ENCODE peak calls at places on chromosome 19, in seven cellular contexts. G, I, F, V, E, D and R are unnamed samples.

GRCh38 chr19:17309198-17309961 is at the start of gene DDA1:
- DNase-seq in G (peak; percentile 100), I (peak; percentile 95), F (peak; percentile 100), V (peak; percentile 100), E (peak; percentile 100), D (peak; percentile 100), R (peak; percentile 99)

GRCh38 chr19:44725251-44725650 is 23.3 kb upstream of the BCL3 start:
- DNase-seq in G (no peak), I (no peak), F (no peak), V (peak; percentile 83), E (peak; percentile 90), D (no peak), R (no peak)

GRCh38 chr19:50932018-50932689 is 20.7 kb downstream of the KLK5 start:
- DNase-seq in G (no peak), I (no peak), F (no peak), V (no peak), E (no peak), D (peak; percentile 93), R (no peak)

GRCh38 chr19:47274891-47275865 is 493 bp downstream of the INAFM1 start:
- DNase-seq in G (no peak), I (peak; percentile 77), F (no peak), V (no peak), E (peak; percentile 36), D (no peak), R (no peak)

GRCh38 chr19:10452726-10453620 is 32.6 kb downstream of the PDE4A start:
- DNase-seq in G (no peak), I (no peak), F (no peak), V (no peak), E (peak; percentile 27), D (no peak), R (no peak)

GRCh38 chr19:50835103-50835784 is 1.9 kb upstream of the KLK15 start:
- DNase-seq in G (no peak), I (no peak), F (no peak), V (no peak), E (peak; percentile 54), D (no peak), R (no peak)

GRCh38 chr19:15463865-15464371 is 426 bp downstream of the RASAL3 start:
- DNase-seq in G (no peak), I (no peak), F (no peak), V (peak; percentile 51), E (peak; percentile 64), D (no peak), R (no peak)

GRCh38 chr19:288911-289310 is 2.3 kb downstream of the PLPP2 start:
- DNase-seq in G (no peak), I (no peak), F (no peak), V (peak; percentile 25), E (peak; percentile 31), D (no peak), R (no peak)

GRCh38 chr19:35355851-35356460 is 2.3 kb upstream of the FFAR3 start:
- DNase-seq in G (no peak), I (peak; percentile 38), F (no peak), V (no peak), E (no peak), D (no peak), R (no peak)

GRCh38 chr19:44955500-44956439 is 590 bp downstream of the CLPTM1 start:
- DNase-seq in G (no peak), I (no peak), F (no peak), V (no peak), E (no peak), D (no peak), R (no peak)

GRCh38 chr19:31127132-31127967 is 221.9 kb downstream of the TSHZ3 start:
- DNase-seq in G (no peak), I (no peak), F (no peak), V (no peak), E (peak; percentile 24), D (no peak), R (no peak)

GRCh38 chr19:1719519-1719918 is 33.8 kb upstream of the ONECUT3 start:
- DNase-seq in G (no peak), I (no peak), F (no peak), V (no peak), E (no peak), D (no peak), R (no peak)

GRCh38 chr19:45075215-45076028 is 856 bp downstream of the ZNF296 start:
- DNase-seq in G (no peak), I (peak; percentile 80), F (peak; percentile 80), V (peak; percentile 88), E (peak; percentile 92), D (peak; percentile 54), R (peak; percentile 69)

GRCh38 chr19:58279042-58279924 is 528 bp downstream of the ZNF8 start:
- DNase-seq in G (peak; percentile 92), I (peak; percentile 86), F (no peak), V (peak; percentile 63), E (peak; percentile 63), D (no peak), R (peak; percentile 57)

DNA sequence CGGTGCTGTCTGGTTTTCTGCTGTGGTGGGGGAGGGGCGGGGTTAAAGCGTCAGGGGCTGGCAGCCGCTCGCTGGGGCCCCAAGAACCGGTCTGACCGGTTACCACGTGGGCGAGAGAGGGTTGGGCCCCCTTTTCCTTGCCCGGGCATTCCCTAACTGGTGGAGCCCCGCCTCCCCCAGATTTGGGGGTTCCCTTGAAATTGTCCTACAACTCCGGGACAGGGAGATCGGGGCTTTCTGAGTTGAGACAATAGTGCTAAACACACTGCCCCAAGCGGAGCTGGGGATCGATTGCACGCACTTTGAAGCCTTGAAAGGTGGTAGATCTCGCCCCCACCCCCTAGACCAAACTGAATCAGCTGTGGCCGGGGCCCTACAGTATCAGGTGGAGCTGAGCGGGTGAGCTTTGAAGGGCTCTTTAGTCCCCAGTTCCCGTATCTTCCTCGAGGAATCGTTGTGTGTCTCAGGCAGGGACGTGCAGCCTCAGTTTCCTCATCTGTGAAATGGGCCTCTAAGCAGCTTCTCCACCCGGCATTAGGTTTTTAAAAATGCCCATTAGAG is 4.8 kb downstream of the IER2 start:
- DNase-seq in G (peak; percentile 93), I (peak; percentile 90), F (no peak), V (peak; percentile 92), E (peak; percentile 92), D (peak; percentile 91), R (peak; percentile 95)
- TF ChIP-seq POLR2A in G (no peak), I (peak; percentile 66), F (peak; percentile 78), V (no peak), E (peak; percentile 21), D (peak; percentile 91), R (peak; percentile 32)

DNA sequence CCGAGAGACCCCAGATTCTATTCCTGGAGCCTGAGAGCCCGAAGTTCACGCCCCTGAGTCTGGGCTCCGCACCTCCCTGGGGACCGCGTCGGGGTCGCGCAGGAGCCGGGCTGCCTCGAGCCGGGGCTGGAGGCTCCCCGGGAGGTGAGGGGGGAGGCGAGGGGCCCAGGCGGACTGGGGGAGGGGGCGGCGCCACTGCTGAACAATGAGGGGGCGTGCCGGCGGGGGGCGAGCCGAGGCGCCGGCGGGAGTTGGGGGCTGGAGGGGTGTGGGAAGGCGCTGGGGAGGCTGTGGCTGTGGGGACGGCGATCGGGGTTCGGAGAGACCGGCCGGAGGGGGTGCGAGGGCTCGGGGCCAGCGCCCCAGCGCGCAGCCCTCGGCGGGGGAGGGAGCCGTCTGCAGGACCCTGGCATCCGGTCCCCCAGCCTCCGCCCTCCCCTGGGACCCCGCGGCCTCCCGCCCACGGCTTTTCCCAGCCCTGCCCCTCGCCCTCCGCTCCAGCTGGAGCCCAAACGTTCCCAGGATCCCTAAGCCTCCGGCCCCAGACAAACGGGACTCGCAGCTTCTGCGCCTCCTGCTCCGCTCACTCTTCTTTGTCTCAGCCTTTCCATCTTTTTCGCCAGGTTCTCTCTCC is 917 bp downstream of the PLEKHG2 start:
- DNase-seq in G (no peak), I (peak; percentile 72), F (no peak), V (no peak), E (peak; percentile 58), D (no peak), R (peak; percentile 61)
- TF ChIP-seq POLR2AphosphoS5 in G (no peak), I (peak; percentile 56), F (no peak), V (peak; percentile 7), E (peak; percentile 48), D (no peak), R (peak; percentile 10)

GRCh38 chr19:29086646-29087045 is 126.3 kb downstream of the UQCRFS1 start:
- DNase-seq in G (no peak), I (no peak), F (no peak), V (no peak), E (no peak), D (no peak), R (no peak)

GRCh38 chr19:29086182-29086581 is 126.8 kb downstream of the UQCRFS1 start:
- DNase-seq in G (no peak), I (no peak), F (no peak), V (no peak), E (no peak), D (no peak), R (no peak)

GRCh38 chr19:29083863-29084262 is 129.1 kb downstream of the UQCRFS1 start:
- DNase-seq in G (no peak), I (no peak), F (no peak), V (no peak), E (no peak), D (no peak), R (no peak)

GRCh38 chr19:29085630-29086029 is 127.3 kb downstream of the UQCRFS1 start:
- DNase-seq in G (no peak), I (no peak), F (no peak), V (no peak), E (no peak), D (no peak), R (no peak)

DNA sequence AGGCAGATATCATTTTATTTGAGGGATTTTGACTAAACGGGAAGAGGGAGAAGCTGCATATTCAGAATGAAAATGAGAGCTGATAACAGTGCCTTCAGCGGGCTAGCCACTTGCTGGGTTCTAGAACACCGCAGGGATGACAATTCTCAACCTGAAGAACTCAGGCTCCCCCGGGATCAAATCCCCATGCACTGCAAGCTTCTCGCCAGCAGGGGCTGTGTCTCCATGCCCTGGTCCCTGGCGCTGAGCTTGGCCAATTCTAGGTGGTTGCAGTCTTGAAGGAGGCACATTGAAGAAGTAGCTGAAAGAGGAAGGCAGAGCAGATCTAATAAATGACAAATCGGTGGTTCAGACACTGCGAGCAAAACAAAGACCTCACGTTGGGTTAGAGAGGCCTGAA is 128.7 kb downstream of the UQCRFS1 start:
- DNase-seq in G (no peak), I (peak; percentile 68), F (no peak), V (no peak), E (no peak), D (no peak), R (no peak)
- TF ChIP-seq CTCF in G (no peak), I (peak; percentile 54), F (no peak), V (no peak), E (no peak), D (peak; percentile 24), R (no peak)

DNA sequence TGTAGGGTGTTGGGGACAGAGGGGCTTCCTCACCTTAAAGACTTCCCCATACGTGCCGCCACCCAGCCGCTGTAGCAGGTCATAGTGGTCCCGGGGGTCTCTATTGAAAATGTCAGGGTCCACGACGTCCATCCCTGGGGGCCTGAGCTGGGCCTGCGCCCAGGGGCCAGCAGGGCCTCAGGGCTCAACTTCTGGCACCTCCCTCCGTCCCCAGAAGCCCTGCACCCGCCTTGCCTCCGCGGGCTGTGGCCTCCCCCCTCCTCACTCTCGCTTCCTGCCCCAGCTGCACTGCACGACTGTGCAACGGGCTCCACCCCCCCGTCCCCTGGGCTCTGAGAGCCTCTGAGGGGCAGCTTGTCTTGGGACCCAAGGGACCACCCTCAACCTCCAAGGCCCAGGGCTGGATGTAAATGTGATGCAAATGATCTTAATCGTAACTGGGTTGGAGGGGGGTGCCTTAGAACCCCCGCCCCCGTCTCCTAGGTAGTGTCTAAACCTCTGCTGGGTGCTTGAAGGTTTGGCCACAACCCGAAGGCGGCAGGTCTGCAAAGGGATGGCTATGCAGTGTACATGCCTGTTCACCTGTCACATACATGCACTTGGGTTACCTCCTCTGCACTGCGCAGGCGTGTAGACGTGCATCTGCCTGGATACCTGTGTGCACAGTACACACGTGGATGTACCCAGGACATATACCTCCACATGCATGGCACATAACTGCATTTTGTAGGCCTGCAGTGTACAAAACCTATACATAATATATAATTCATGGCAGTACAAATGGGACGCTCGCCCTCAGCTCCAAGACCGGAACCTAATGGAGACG is at the start of gene MAP4K1:
- DNase-seq in G (no peak), I (no peak), F (peak; percentile 88), V (peak; percentile 53), E (peak; percentile 78), D (no peak), R (no peak)
- TF ChIP-seq POLR2A in G (no peak), I (no peak), F (peak; percentile 82), V (no peak), E (no peak), D (no peak), R (no peak)